ENCODE peak calls at places on chromosomes 11 and 22, in six cellular contexts. One of them, this sample, is unnamed.

GRCh38 chr11:119023741-119024140 is 5.2 kb downstream of the TRAPPC4 start:
- DNase-seq in omental fat pad: no peak
- DNase-seq in endodermal cell: no peak
- DNase-seq in stomach: no peak
- DNase-seq in neural crest cell: no peak
- DNase-seq in heart left ventricle: no peak
- DNase-seq in this sample: no peak

GRCh38 chr22:19126874-19127273 is 4.2 kb upstream of the TSSK2 start:
- DNase-seq in omental fat pad: no peak
- DNase-seq in endodermal cell: no peak
- DNase-seq in stomach: no peak
- DNase-seq in neural crest cell: no peak
- DNase-seq in heart left ventricle: no peak
- DNase-seq in this sample: no peak

GRCh38 chr11:63020671-63021255 is 5.1 kb upstream of the SLC22A8 start:
- DNase-seq in omental fat pad: no peak
- DNase-seq in endodermal cell: peak
- DNase-seq in stomach: no peak
- DNase-seq in neural crest cell: peak
- DNase-seq in heart left ventricle: no peak
- DNase-seq in this sample: no peak

GRCh38 chr22:32628626-32629587 is 154.3 kb downstream of the FBXO7 start:
- DNase-seq in omental fat pad: no peak
- DNase-seq in endodermal cell: no peak
- DNase-seq in stomach: no peak
- DNase-seq in neural crest cell: no peak
- DNase-seq in heart left ventricle: no peak
- DNase-seq in this sample: no peak

GRCh38 chr11:7904910-7905309 is 26.2 kb downstream of the OR10A6 start:
- DNase-seq in omental fat pad: no peak
- DNase-seq in endodermal cell: no peak
- DNase-seq in stomach: no peak
- DNase-seq in neural crest cell: no peak
- DNase-seq in heart left ventricle: no peak
- DNase-seq in this sample: no peak

GRCh38 chr11:8180469-8180868 is 11.6 kb upstream of the RIC3 start:
- DNase-seq in omental fat pad: no peak
- DNase-seq in endodermal cell: peak
- DNase-seq in stomach: no peak
- DNase-seq in neural crest cell: no peak
- DNase-seq in heart left ventricle: no peak
- DNase-seq in this sample: no peak

GRCh38 chr22:22593250-22593649 is 34.2 kb upstream of the PRAME start:
- DNase-seq in omental fat pad: no peak
- DNase-seq in endodermal cell: no peak
- DNase-seq in stomach: no peak
- DNase-seq in neural crest cell: no peak
- DNase-seq in heart left ventricle: no peak
- DNase-seq in this sample: no peak

GRCh38 chr11:120894207-120894989 is 129.5 kb upstream of the TBCEL start:
- DNase-seq in omental fat pad: no peak
- DNase-seq in endodermal cell: no peak
- DNase-seq in stomach: no peak
- DNase-seq in neural crest cell: no peak
- DNase-seq in heart left ventricle: no peak
- DNase-seq in this sample: no peak

GRCh38 chr11:112584674-112585073 is 324.0 kb upstream of the PLET1 start:
- DNase-seq in omental fat pad: no peak
- DNase-seq in endodermal cell: peak
- DNase-seq in stomach: no peak
- DNase-seq in neural crest cell: no peak
- DNase-seq in heart left ventricle: no peak
- DNase-seq in this sample: no peak

GRCh38 chr11:134658481-134659080 is 246.5 kb upstream of the B3GAT1 start:
- DNase-seq in omental fat pad: no peak
- DNase-seq in endodermal cell: peak
- DNase-seq in stomach: peak
- DNase-seq in neural crest cell: no peak
- DNase-seq in heart left ventricle: no peak
- DNase-seq in this sample: no peak

GRCh38 chr22:31776231-31776630 is 22.4 kb downstream of the DEPDC5 start:
- DNase-seq in omental fat pad: no peak
- DNase-seq in endodermal cell: no peak
- DNase-seq in stomach: no peak
- DNase-seq in neural crest cell: no peak
- DNase-seq in heart left ventricle: no peak
- DNase-seq in this sample: no peak

GRCh38 chr11:125215951-125216350 is 51.4 kb downstream of the PKNOX2 start:
- DNase-seq in omental fat pad: no peak
- DNase-seq in endodermal cell: no peak
- DNase-seq in stomach: no peak
- DNase-seq in neural crest cell: no peak
- DNase-seq in heart left ventricle: no peak
- DNase-seq in this sample: no peak

GRCh38 chr22:17446704-17447103 is 77.4 kb downstream of the CECR2 start:
- DNase-seq in omental fat pad: no peak
- DNase-seq in endodermal cell: peak
- DNase-seq in stomach: no peak
- DNase-seq in neural crest cell: no peak
- DNase-seq in heart left ventricle: no peak
- DNase-seq in this sample: no peak

GRCh38 chr11:63890368-63890767 is 26.6 kb downstream of the RCOR2 start:
- DNase-seq in omental fat pad: no peak
- DNase-seq in endodermal cell: no peak
- DNase-seq in stomach: no peak
- DNase-seq in neural crest cell: no peak
- DNase-seq in heart left ventricle: no peak
- DNase-seq in this sample: no peak

GRCh38 chr22:47929073-47929472 is 1166.6 kb downstream of the TBC1D22A start:
- DNase-seq in omental fat pad: no peak
- DNase-seq in endodermal cell: no peak
- DNase-seq in stomach: no peak
- DNase-seq in neural crest cell: no peak
- DNase-seq in heart left ventricle: no peak
- DNase-seq in this sample: no peak

GRCh38 chr22:39097098-39098020 is at the start of gene APOBEC3H:
- DNase-seq in omental fat pad: no peak
- DNase-seq in endodermal cell: peak
- DNase-seq in stomach: no peak
- DNase-seq in neural crest cell: no peak
- DNase-seq in heart left ventricle: no peak
- DNase-seq in this sample: peak

GRCh38 chr11:103610435-103610834 is 426.0 kb upstream of the DDI1 start:
- DNase-seq in omental fat pad: no peak
- DNase-seq in endodermal cell: no peak
- DNase-seq in stomach: no peak
- DNase-seq in neural crest cell: no peak
- DNase-seq in heart left ventricle: no peak
- DNase-seq in this sample: no peak

GRCh38 chr11:127639916-127640315 is 639.3 kb upstream of the KIRREL3 start:
- DNase-seq in omental fat pad: no peak
- DNase-seq in endodermal cell: no peak
- DNase-seq in stomach: no peak
- DNase-seq in neural crest cell: no peak
- DNase-seq in heart left ventricle: no peak
- DNase-seq in this sample: no peak

GRCh38 chr11:101262995-101263394 is 133.4 kb upstream of the PGR start:
- DNase-seq in omental fat pad: no peak
- DNase-seq in endodermal cell: no peak
- DNase-seq in stomach: no peak
- DNase-seq in neural crest cell: no peak
- DNase-seq in heart left ventricle: no peak
- DNase-seq in this sample: no peak

GRCh38 chr22:50684986-50685385 is 12.4 kb downstream of the SHANK3 start:
- DNase-seq in omental fat pad: no peak
- DNase-seq in endodermal cell: peak
- DNase-seq in stomach: peak
- DNase-seq in neural crest cell: no peak
- DNase-seq in heart left ventricle: peak
- DNase-seq in this sample: no peak

DNA sequence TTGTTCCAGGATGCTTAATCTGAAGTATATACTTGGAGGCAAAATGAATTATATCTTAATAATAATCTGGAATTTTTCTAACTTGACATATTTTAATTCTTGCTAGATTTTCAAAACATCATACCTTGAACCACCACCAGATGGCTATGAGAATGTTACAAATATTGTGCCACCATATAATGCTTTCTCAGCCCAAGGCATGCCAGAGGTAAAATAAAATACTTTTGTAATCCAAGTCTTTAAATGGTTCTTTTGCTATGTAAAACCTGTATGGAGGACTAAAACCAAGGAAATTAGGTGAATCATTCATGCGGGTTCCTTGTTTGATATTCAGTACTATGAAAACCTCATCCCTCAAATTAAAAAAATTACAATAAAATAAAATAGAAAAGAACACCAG is 14.4 kb downstream of the NAALAD2 start:
- DNase-seq in omental fat pad: no peak
- DNase-seq in endodermal cell: no peak
- DNase-seq in stomach: no peak
- DNase-seq in neural crest cell: no peak
- DNase-seq in heart left ventricle: no peak
- DNase-seq in this sample: no peak
- TF ChIP-seq CTCF in omental fat pad: no peak
- TF ChIP-seq CTCF in endodermal cell: peak
- TF ChIP-seq CTCF in stomach: no peak
- TF ChIP-seq CTCF in neural crest cell: peak
- TF ChIP-seq CTCF in heart left ventricle: no peak
- TF ChIP-seq CTCF in this sample: no peak

DNA sequence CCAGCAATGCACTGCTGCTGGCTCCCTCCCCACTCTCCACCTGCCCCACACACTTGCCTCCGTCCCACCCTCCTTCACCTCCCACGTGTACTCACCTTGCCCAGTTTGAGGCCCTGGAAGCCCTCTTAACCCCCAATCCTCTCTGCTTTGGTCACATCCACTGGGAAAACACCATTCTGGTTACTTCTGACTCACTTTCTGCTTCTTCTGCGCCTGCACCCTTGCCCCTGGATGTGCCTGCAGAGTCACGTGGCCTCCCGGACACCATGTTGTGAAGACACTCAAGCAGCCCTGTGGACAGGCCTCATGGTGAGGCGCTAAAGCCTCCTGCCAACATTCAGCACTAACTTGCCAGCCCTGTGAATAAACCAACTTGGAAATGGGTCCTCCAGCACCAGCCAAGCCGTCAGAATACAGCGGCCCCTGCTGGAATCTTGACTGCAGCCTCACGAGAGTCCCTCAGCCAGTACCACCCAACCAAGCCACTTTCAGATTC is 2.6 kb upstream of the NAALADL1 start:
- DNase-seq in omental fat pad: no peak
- DNase-seq in endodermal cell: peak
- DNase-seq in stomach: no peak
- DNase-seq in neural crest cell: no peak
- DNase-seq in heart left ventricle: no peak
- DNase-seq in this sample: no peak
- TF ChIP-seq CTCF in omental fat pad: no peak
- TF ChIP-seq CTCF in endodermal cell: peak
- TF ChIP-seq CTCF in stomach: no peak
- TF ChIP-seq CTCF in neural crest cell: peak
- TF ChIP-seq CTCF in heart left ventricle: no peak
- TF ChIP-seq CTCF in this sample: peak

GRCh38 chr11:60003729-60004128 is 13.3 kb upstream of the OOSP4B start:
- DNase-seq in omental fat pad: no peak
- DNase-seq in endodermal cell: no peak
- DNase-seq in stomach: no peak
- DNase-seq in neural crest cell: no peak
- DNase-seq in heart left ventricle: no peak
- DNase-seq in this sample: no peak

GRCh38 chr11:60005360-60005759 is 11.6 kb upstream of the OOSP4B start:
- DNase-seq in omental fat pad: no peak
- DNase-seq in endodermal cell: no peak
- DNase-seq in stomach: no peak
- DNase-seq in neural crest cell: no peak
- DNase-seq in heart left ventricle: no peak
- DNase-seq in this sample: no peak

GRCh38 chr11:59997800-59998199 is 19.2 kb upstream of the OOSP4B start:
- DNase-seq in omental fat pad: no peak
- DNase-seq in endodermal cell: no peak
- DNase-seq in stomach: no peak
- DNase-seq in neural crest cell: no peak
- DNase-seq in heart left ventricle: no peak
- DNase-seq in this sample: no peak

DNA sequence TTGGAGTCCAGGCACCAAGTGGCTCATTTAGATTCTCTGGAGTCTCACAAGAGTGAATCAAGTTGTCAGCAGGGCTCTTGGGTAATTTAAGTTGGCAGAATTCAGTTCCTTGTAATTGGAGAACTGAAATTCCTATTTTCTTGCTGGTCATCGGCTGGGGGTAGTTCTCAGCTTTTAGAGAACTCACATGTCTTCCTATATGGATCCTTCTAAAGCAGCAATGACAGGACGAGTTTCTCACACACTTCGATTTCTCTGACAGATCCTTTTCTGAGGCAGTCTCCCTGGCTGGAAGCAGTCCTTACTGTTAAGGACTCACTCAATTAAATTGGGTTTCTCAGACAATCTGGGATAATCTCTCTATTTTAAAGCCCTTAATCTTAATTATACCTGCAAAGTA is 17.2 kb upstream of the OOSP4B start:
- DNase-seq in omental fat pad: no peak
- DNase-seq in endodermal cell: no peak
- DNase-seq in stomach: no peak
- DNase-seq in neural crest cell: no peak
- DNase-seq in heart left ventricle: no peak
- DNase-seq in this sample: no peak
- TF ChIP-seq CTCF in omental fat pad: no peak
- TF ChIP-seq CTCF in endodermal cell: no peak
- TF ChIP-seq CTCF in stomach: no peak
- TF ChIP-seq CTCF in neural crest cell: no peak
- TF ChIP-seq CTCF in heart left ventricle: no peak
- TF ChIP-seq CTCF in this sample: no peak

DNA sequence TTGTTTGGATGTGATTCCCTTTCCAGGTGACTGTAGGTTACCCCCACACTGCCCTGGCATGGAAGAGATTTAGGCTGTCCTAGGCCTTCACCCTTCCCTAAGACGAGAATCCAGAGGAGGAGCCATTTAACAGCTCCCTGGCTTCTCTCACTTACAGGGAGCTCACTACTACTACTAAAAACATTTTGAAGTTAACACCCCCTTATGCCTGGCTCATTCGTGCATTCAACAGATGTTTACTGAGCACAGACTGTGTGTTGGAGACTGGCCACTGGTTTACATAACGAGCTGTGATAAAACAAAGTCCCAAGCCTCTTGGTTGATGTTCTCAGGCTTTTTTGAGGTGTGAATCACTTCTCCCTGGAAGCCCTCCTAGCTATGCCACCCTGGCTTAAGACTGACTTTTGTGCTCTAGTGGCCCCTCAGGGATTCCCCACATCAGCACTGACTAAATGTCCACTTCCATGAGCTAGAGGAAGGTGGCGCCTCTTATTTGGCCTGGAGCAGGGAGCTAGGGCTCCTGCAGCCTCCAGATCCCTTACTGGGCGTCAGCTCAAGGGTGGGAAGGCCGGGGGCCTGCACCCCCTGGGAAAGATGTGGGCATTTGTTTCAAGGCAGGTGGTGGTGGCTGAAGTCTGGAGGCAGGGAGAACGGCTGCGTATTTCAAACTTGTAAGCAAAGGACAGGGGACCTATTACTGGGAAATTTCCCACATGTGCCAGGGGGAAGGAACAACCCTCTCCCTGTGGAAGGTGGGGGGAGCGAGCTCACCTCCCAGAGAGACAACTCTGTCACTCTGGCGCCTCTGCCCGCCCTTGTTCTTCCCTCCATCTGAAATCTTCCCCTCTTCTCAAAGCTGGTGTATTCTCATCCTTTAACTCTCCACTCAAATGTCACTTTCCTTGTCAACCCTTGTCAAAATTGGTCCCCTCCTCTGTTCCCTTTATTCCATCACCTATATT is 19.4 kb upstream of the MALAT1 start:
- DNase-seq in omental fat pad: no peak
- DNase-seq in endodermal cell: peak
- DNase-seq in stomach: peak
- DNase-seq in neural crest cell: no peak
- DNase-seq in heart left ventricle: no peak
- DNase-seq in this sample: no peak
- TF ChIP-seq CTCF in omental fat pad: no peak
- TF ChIP-seq CTCF in endodermal cell: peak
- TF ChIP-seq CTCF in stomach: peak
- TF ChIP-seq CTCF in neural crest cell: no peak
- TF ChIP-seq CTCF in heart left ventricle: peak
- TF ChIP-seq CTCF in this sample: peak

This sample was measured in lower lobe of right lung.